ENCODE peak calls at places on chromosome 9, in seven cellular contexts. K is stomach, G is tibial artery, Y is PC-9, Z is breast epithelium, U is fibroblast of lung, J is SJCRH30. W is an unnamed sample.

GRCh38 chr9:7243838-7244237 is 486.1 kb downstream of the KDM4C start:
- DNase-seq in G (no peak), U (no peak), K (no peak), J (no peak), Y (no peak), Z (no peak), W (no peak)

GRCh38 chr9:7910426-7911015 is 110.9 kb upstream of the DMAC1 start:
- DNase-seq in G (no peak), K (no peak), U (peak; percentile 42), Y (no peak), Z (no peak), J (peak; percentile 3), W (no peak)

GRCh38 chr9:33797837-33798236 is 2.5 kb downstream of the PRSS3 start:
- DNase-seq in U (no peak), K (no peak), Y (no peak), Z (no peak), G (no peak), J (no peak), W (no peak)

GRCh38 chr9:120878188-120879130 is 1.5 kb upstream of the PHF19 start:
- DNase-seq in U (no peak), J (no peak), G (no peak), K (no peak), Z (no peak), Y (no peak), W (no peak)

GRCh38 chr9:135076143-135076875 is 11.2 kb upstream of the OLFM1 start:
- DNase-seq in J (no peak), G (no peak), Z (peak; percentile 38), K (no peak), Y (no peak), U (no peak), W (no peak)

GRCh38 chr9:89477395-89477794 is 20.5 kb downstream of the SEMA4D start:
- DNase-seq in J (no peak), Y (no peak), U (no peak), K (peak; percentile 22), G (no peak), Z (no peak), W (no peak)

GRCh38 chr9:120713257-120714087 is 798 bp downstream of the MEGF9 start:
- DNase-seq in Z (no peak), G (no peak), Y (no peak), J (no peak), U (no peak), K (no peak), W (peak; percentile 15)

GRCh38 chr9:121636978-121637377 is 14.5 kb upstream of the DAB2IP start:
- DNase-seq in G (no peak), K (no peak), J (no peak), Z (no peak), Y (no peak), U (no peak), W (no peak)

GRCh38 chr9:121285835-121286687 is 18.1 kb downstream of the GSN start:
- DNase-seq in Z (no peak), J (peak; percentile 81), U (peak; percentile 65), K (peak; percentile 44), Y (peak; percentile 54), G (peak; percentile 88), W (no peak)

GRCh38 chr9:114250235-114250568 is 72.7 kb upstream of the ORM1 start:
- DNase-seq in U (peak; percentile 87), G (peak; percentile 70), K (peak; percentile 86), Y (no peak), Z (peak; percentile 90), J (peak; percentile 41), W (peak; percentile 51)

GRCh38 chr9:109968702-109969450 is 188.9 kb downstream of the PALM2AKAP2 start:
- DNase-seq in K (no peak), J (peak; percentile 18), Z (no peak), Y (no peak), G (no peak), U (no peak), W (no peak)

GRCh38 chr9:113360242-113360842 is 11.0 kb downstream of the BSPRY start:
- DNase-seq in J (peak; percentile 30), U (no peak), Z (no peak), K (no peak), G (no peak), Y (no peak), W (no peak)

GRCh38 chr9:14107977-14108376 is 206.0 kb downstream of the NFIB start:
- DNase-seq in Y (no peak), Z (no peak), G (no peak), J (no peak), K (no peak), U (no peak), W (no peak)

GRCh38 chr9:111743275-111743674 is 51.5 kb downstream of the SHOC1 start:
- DNase-seq in U (peak; percentile 81), J (peak; percentile 46), Z (no peak), G (no peak), Y (peak; percentile 53), K (no peak), W (no peak)

GRCh38 chr9:27468000-27468399 is 56.1 kb upstream of the IFNK start:
- DNase-seq in G (no peak), J (no peak), Z (no peak), K (no peak), U (no peak), Y (no peak), W (no peak)

GRCh38 chr9:95383198-95383673 is 65.7 kb upstream of the FANCC start:
- DNase-seq in K (no peak), J (peak; percentile 88), Z (no peak), Y (peak; percentile 83), U (peak; percentile 88), G (no peak), W (no peak)

GRCh38 chr9:120490888-120491595 is 88.9 kb downstream of the CDK5RAP2 start:
- DNase-seq in Z (no peak), J (no peak), U (no peak), G (no peak), Y (no peak), K (no peak), W (no peak)

GRCh38 chr9:16552252-16552651 is 318.2 kb downstream of the BNC2 start:
- DNase-seq in G (no peak), Z (no peak), K (no peak), J (no peak), U (no peak), Y (no peak), W (no peak)

GRCh38 chr9:93294011-93294410 is 110.1 kb downstream of the WNK2 start:
- DNase-seq in K (no peak), U (no peak), J (no peak), G (no peak), Y (no peak), Z (no peak), W (no peak)
- H3K4me1 ChIP-seq in K (peaks cover 10% of the 10 kb centered on the region), U (no peaks in the 10 kb centered on the region), J (no peaks in the 10 kb centered on the region), G (no peaks in the 10 kb centered on the region), Y (peaks cover 25% of the 10 kb centered on the region), Z (no peaks in the 10 kb centered on the region), W (no peaks in the 10 kb centered on the region)

GRCh38 chr9:23850242-23851023 is 24.4 kb upstream of the ELAVL2 start:
- DNase-seq in G (no peak), U (peak; percentile 15), Y (no peak), K (no peak), J (peak; percentile 66), Z (no peak), W (peak; percentile 22)
- H3K4me3 ChIP-seq in G (peak overlapping the region; percentile 39), U (no peak overlapping the region), Y (no peak overlapping the region), K (peak overlapping the region; percentile 35), J (peak overlapping the region; percentile 69), Z (peak overlapping the region; percentile 76), W (peak overlapping the region; percentile 58)

DNA sequence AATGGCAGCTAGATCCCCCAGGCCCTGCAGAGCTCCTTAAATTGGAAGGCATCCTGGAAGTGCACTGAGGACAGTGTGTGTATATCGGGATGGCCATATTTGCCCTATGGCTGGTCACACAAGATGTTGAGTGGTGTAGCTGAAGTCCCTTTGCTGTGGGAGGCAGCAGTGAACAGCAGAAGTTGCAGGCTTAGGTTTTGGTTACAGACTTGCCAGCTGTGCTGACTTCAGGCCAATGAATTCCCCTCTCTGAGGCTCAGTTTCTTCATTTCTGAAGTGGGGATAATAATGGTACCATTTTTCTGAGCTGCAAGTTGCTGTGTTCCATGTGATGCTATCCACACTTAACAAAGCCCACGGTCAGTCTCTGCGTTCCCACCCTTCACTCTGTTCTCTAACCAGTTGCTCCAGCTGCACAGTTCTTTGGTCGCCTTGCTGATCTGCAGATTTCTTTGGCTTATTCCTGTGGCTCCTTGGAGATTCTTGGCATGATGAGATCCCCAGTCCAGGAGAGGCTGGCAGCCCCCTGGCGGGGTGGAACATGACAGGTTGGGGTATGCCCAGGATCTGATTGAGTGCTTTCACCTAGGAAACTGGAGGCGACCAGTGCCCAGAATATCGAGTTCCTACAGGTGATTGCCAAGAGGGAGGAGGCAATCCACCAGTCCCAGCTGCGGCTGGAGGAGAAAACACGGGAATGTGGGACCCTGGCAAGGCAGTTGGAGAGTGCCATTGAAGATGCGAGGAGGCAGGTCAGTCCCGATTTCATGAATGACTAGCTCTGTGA is 6.5 kb upstream of the GLE1 start:
- DNase-seq in U (no peak), G (no peak), K (no peak), Y (no peak), J (no peak), Z (no peak), W (no peak)
- H3K36me3 ChIP-seq in U (peaks cover 15% of the 10 kb centered on the region), G (peaks cover 81% of the 10 kb centered on the region), K (peaks cover 21% of the 10 kb centered on the region), Y (peaks cover 1% of the 10 kb centered on the region), J (peaks cover 50% of the 10 kb centered on the region), Z (no peaks in the 10 kb centered on the region), W (peaks cover 23% of the 10 kb centered on the region)

GRCh38 chr9:131306397-131306997 is 17.0 kb downstream of the PLPP7 start:
- DNase-seq in Y (no peak), Z (no peak), G (no peak), U (no peak), K (no peak), J (no peak), W (no peak)
- H3K4me1 ChIP-seq in Y (peaks cover 15% of the 10 kb centered on the region), Z (no peaks in the 10 kb centered on the region), G (no peaks in the 10 kb centered on the region), U (no peaks in the 10 kb centered on the region), K (peaks cover 6% of the 10 kb centered on the region), J (peaks cover 17% of the 10 kb centered on the region), W (no peaks in the 10 kb centered on the region)

DNA sequence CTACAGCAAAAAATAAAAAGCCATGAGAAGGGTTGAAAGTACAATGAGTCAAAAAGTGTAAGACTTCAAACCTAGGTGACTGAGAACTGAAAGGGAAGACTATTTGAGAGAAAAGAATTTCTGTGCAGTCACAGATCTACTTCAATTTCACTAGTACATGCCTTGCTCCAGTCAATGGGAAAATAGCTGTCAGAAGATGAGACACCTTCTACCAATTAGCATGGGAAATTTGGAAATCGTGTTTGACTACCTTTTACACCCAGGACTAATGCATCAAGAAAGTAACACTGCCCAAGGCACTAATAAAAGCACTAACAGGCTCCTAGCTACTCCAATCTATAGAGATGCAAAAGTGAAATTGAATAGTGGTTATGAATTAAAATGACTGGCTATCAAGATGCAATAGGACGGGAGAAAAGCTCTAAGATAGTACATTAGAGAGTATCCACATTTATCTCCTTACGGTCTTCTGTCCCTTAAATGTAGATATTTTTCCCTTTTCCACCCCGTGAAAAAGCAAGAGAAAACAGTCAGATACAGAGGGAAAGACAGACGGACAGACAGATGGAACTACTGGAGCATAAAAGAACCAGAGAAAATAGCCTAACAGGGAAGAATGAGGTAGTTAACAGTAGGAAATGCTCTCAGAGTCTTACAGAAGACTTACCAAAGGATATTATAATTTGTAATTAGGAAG is 15.2 kb downstream of the ERP44 start:
- DNase-seq in G (no peak), Z (no peak), J (no peak), K (no peak), U (no peak), Y (no peak), W (no peak)
- H3K4me3 ChIP-seq in G (no peak overlapping the region), Z (no peak overlapping the region), J (no peak overlapping the region), K (no peak overlapping the region), U (no peak overlapping the region), Y (no peak overlapping the region), W (peak overlapping the region; percentile 36)

GRCh38 chr9:102185962-102186361 is 447.5 kb upstream of the GRIN3A start:
- DNase-seq in G (no peak), K (no peak), Y (no peak), Z (no peak), J (no peak), U (no peak), W (no peak)

GRCh38 chr9:102185371-102185770 is 446.9 kb upstream of the GRIN3A start:
- DNase-seq in U (no peak), K (peak; percentile 50), J (no peak), Z (no peak), G (no peak), Y (no peak), W (no peak)
- H3K36me3 ChIP-seq in U (no peaks in the 10 kb centered on the region), K (no peaks in the 10 kb centered on the region), J (no peaks in the 10 kb centered on the region), Z (no peaks in the 10 kb centered on the region), G (no peaks in the 10 kb centered on the region), Y (no peaks in the 10 kb centered on the region), W (no peaks in the 10 kb centered on the region)